ENCODE peak calls at places on chromosomes 16 and 17, in eight cellular contexts. I is hypothalamus; W is mesothelial cell of epicardium; P is NCI-H446; R is naive thymus-derived CD4-positive, alpha-beta T cell; B is EH; U is HT1080; E is midbrain. T is an unnamed sample.

GRCh38 chr16:88073201-88073721 is 122.0 kb downstream of the BANP start:
- DNase-seq in I (no peak), W (no peak), P (no peak), R (no peak), B (no peak), U (no peak), E (no peak), T (no peak)

GRCh38 chr17:82889496-82890338 is 49.9 kb upstream of the ZNF750 start:
- DNase-seq in I (no peak), W (no peak), P (no peak), R (no peak), B (no peak), U (no peak), E (no peak), T (no peak)

GRCh38 chr16:79598341-79599181 is 2.0 kb downstream of the MAF start:
- DNase-seq in I (peak; percentile 28), W (peak; percentile 57), P (no peak), R (peak; percentile 21), B (no peak), U (peak; percentile 3), E (peak; percentile 28), T (peak; percentile 68)

GRCh38 chr17:2194778-2195417 is 108.7 kb downstream of the SMG6 start:
- DNase-seq in I (no peak), W (peak; percentile 52), P (no peak), R (no peak), B (no peak), U (no peak), E (no peak), T (no peak)

GRCh38 chr17:73341350-73342056 is 29.7 kb upstream of the CDC42EP4 start:
- DNase-seq in I (no peak), W (no peak), P (no peak), R (no peak), B (no peak), U (no peak), E (peak; percentile 53), T (no peak)

GRCh38 chr17:1485311-1485747 is 7.2 kb downstream of the MYO1C start:
- DNase-seq in I (no peak), W (peak; percentile 68), P (no peak), R (no peak), B (peak; percentile 56), U (peak; percentile 36), E (no peak), T (peak; percentile 24)

GRCh38 chr17:49515196-49515770 is 20.2 kb downstream of the NGFR start:
- DNase-seq in I (peak; percentile 63), W (no peak), P (peak; percentile 83), R (no peak), B (peak; percentile 93), U (peak; percentile 60), E (peak; percentile 81), T (peak; percentile 99)

GRCh38 chr17:82320140-82320840 is 2.9 kb upstream of the CD7 start:
- DNase-seq in I (no peak), W (no peak), P (no peak), R (no peak), B (no peak), U (no peak), E (no peak), T (peak; percentile 36)

GRCh38 chr17:36600477-36600876 is 906 bp upstream of the MRM1 start:
- DNase-seq in I (no peak), W (no peak), P (no peak), R (no peak), B (no peak), U (no peak), E (no peak), T (no peak)

GRCh38 chr17:8753976-8754440 is 4.3 kb downstream of the SPDYE4 start:
- DNase-seq in I (no peak), W (no peak), P (no peak), R (no peak), B (peak; percentile 29), U (peak; percentile 22), E (no peak), T (peak; percentile 13)

GRCh38 chr17:43874293-43874692 is 27.3 kb downstream of the CD300LG start:
- DNase-seq in I (no peak), W (no peak), P (no peak), R (no peak), B (no peak), U (no peak), E (no peak), T (no peak)

GRCh38 chr16:67546761-67547422 is 15.4 kb upstream of the CTCF start:
- DNase-seq in I (peak; percentile 71), W (peak; percentile 85), P (no peak), R (peak; percentile 74), B (peak; percentile 72), U (peak; percentile 83), E (peak; percentile 80), T (peak; percentile 58)

GRCh38 chr17:57906910-57907309 is 48.3 kb downstream of the CUEDC1 start:
- DNase-seq in I (peak; percentile 72), W (no peak), P (no peak), R (no peak), B (peak; percentile 21), U (peak; percentile 54), E (peak; percentile 85), T (peak; percentile 64)

GRCh38 chr16:89048087-89048729 is 45.4 kb upstream of the ACSF3 start:
- DNase-seq in I (no peak), W (no peak), P (no peak), R (no peak), B (no peak), U (no peak), E (no peak), T (no peak)